ENCODE peak calls at places on chromosomes 2 and 18, in nine cellular contexts. One of them, this sample, is unnamed.

GRCh38 chr2:172102858-172103359 is at the start of gene DLX2:
- DNase-seq in fibroblast of the aortic adventitia: peak; percentile 88
- DNase-seq in IMR-90: peak; percentile 86
- DNase-seq in GM10248: peak; percentile 88
- DNase-seq in breast epithelium: peak; percentile 50
- DNase-seq in activated B cell treated with CpG ODN at 0.5 μM for 24 hours: peak; percentile 53
- DNase-seq in A673: peak; percentile 98
- DNase-seq in kidney epithelial cell: peak; percentile 41
- DNase-seq in left ventricle myocardium inferior: peak; percentile 73
- DNase-seq in this sample: no peak

GRCh38 chr2:218805627-218806026 is 23.7 kb downstream of the CYP27A1 start:
- DNase-seq in GM10248: no peak
- DNase-seq in left ventricle myocardium inferior: no peak
- DNase-seq in activated B cell treated with CpG ODN at 0.5 μM for 24 hours: no peak
- DNase-seq in fibroblast of the aortic adventitia: peak; percentile 49
- DNase-seq in A673: peak; percentile 55
- DNase-seq in kidney epithelial cell: no peak
- DNase-seq in breast epithelium: peak; percentile 17
- DNase-seq in IMR-90: peak; percentile 80
- DNase-seq in this sample: peak; percentile 42

GRCh38 chr2:228688007-228688645 is 506.6 kb upstream of the SPHKAP start:
- DNase-seq in A673: peak; percentile 33
- DNase-seq in fibroblast of the aortic adventitia: peak; percentile 12
- DNase-seq in IMR-90: peak; percentile 81
- DNase-seq in kidney epithelial cell: no peak
- DNase-seq in GM10248: no peak
- DNase-seq in activated B cell treated with CpG ODN at 0.5 μM for 24 hours: no peak
- DNase-seq in left ventricle myocardium inferior: no peak
- DNase-seq in breast epithelium: no peak
- DNase-seq in this sample: no peak

GRCh38 chr2:8058652-8059051 is 623.2 kb upstream of the ID2 start:
- DNase-seq in left ventricle myocardium inferior: no peak
- DNase-seq in breast epithelium: no peak
- DNase-seq in GM10248: no peak
- DNase-seq in IMR-90: no peak
- DNase-seq in activated B cell treated with CpG ODN at 0.5 μM for 24 hours: no peak
- DNase-seq in fibroblast of the aortic adventitia: no peak
- DNase-seq in A673: no peak
- DNase-seq in kidney epithelial cell: no peak
- DNase-seq in this sample: no peak

GRCh38 chr18:8778824-8779223 is 73.5 kb downstream of the MTCL1 start:
- DNase-seq in A673: no peak
- DNase-seq in left ventricle myocardium inferior: no peak
- DNase-seq in breast epithelium: no peak
- DNase-seq in kidney epithelial cell: no peak
- DNase-seq in GM10248: no peak
- DNase-seq in activated B cell treated with CpG ODN at 0.5 μM for 24 hours: no peak
- DNase-seq in fibroblast of the aortic adventitia: no peak
- DNase-seq in IMR-90: no peak
- DNase-seq in this sample: no peak

GRCh38 chr18:27366151-27366550 is 181.0 kb upstream of the CHST9 start:
- DNase-seq in IMR-90: no peak
- DNase-seq in GM10248: no peak
- DNase-seq in activated B cell treated with CpG ODN at 0.5 μM for 24 hours: no peak
- DNase-seq in kidney epithelial cell: no peak
- DNase-seq in A673: no peak
- DNase-seq in left ventricle myocardium inferior: no peak
- DNase-seq in fibroblast of the aortic adventitia: no peak
- DNase-seq in breast epithelium: no peak
- DNase-seq in this sample: no peak

GRCh38 chr2:9211496-9211895 is 4.9 kb downstream of the ASAP2 start:
- DNase-seq in IMR-90: no peak
- DNase-seq in A673: peak; percentile 74
- DNase-seq in GM10248: no peak
- DNase-seq in breast epithelium: no peak
- DNase-seq in fibroblast of the aortic adventitia: peak; percentile 59
- DNase-seq in left ventricle myocardium inferior: peak; percentile 66
- DNase-seq in kidney epithelial cell: no peak
- DNase-seq in activated B cell treated with CpG ODN at 0.5 μM for 24 hours: no peak
- DNase-seq in this sample: no peak

GRCh38 chr2:168060956-168061750 is 186.2 kb downstream of the STK39 start:
- DNase-seq in fibroblast of the aortic adventitia: peak; percentile 64
- DNase-seq in kidney epithelial cell: no peak
- DNase-seq in IMR-90: peak; percentile 67
- DNase-seq in A673: peak; percentile 4
- DNase-seq in left ventricle myocardium inferior: no peak
- DNase-seq in GM10248: no peak
- DNase-seq in activated B cell treated with CpG ODN at 0.5 μM for 24 hours: no peak
- DNase-seq in breast epithelium: no peak
- DNase-seq in this sample: peak; percentile 14

GRCh38 chr2:66252002-66252545 is 182.9 kb upstream of the MEIS1 start:
- DNase-seq in activated B cell treated with CpG ODN at 0.5 μM for 24 hours: no peak
- DNase-seq in left ventricle myocardium inferior: no peak
- DNase-seq in breast epithelium: no peak
- DNase-seq in kidney epithelial cell: no peak
- DNase-seq in A673: no peak
- DNase-seq in GM10248: no peak
- DNase-seq in IMR-90: no peak
- DNase-seq in fibroblast of the aortic adventitia: no peak
- DNase-seq in this sample: no peak

GRCh38 chr18:54616220-54616848 is 25.3 kb downstream of the DYNAP start:
- DNase-seq in activated B cell treated with CpG ODN at 0.5 μM for 24 hours: no peak
- DNase-seq in left ventricle myocardium inferior: no peak
- DNase-seq in breast epithelium: no peak
- DNase-seq in A673: no peak
- DNase-seq in kidney epithelial cell: no peak
- DNase-seq in fibroblast of the aortic adventitia: no peak
- DNase-seq in GM10248: no peak
- DNase-seq in IMR-90: no peak
- DNase-seq in this sample: no peak

GRCh38 chr18:4068552-4069158 is 386.5 kb downstream of the DLGAP1 start:
- DNase-seq in fibroblast of the aortic adventitia: peak; percentile 74
- DNase-seq in A673: peak; percentile 73
- DNase-seq in left ventricle myocardium inferior: no peak
- DNase-seq in breast epithelium: no peak
- DNase-seq in IMR-90: peak; percentile 56
- DNase-seq in GM10248: peak; percentile 22
- DNase-seq in activated B cell treated with CpG ODN at 0.5 μM for 24 hours: no peak
- DNase-seq in kidney epithelial cell: peak; percentile 9
- DNase-seq in this sample: peak; percentile 33

GRCh38 chr18:5173646-5174045 is 23.4 kb downstream of the AKAIN1 start:
- DNase-seq in A673: no peak
- DNase-seq in activated B cell treated with CpG ODN at 0.5 μM for 24 hours: no peak
- DNase-seq in breast epithelium: no peak
- DNase-seq in GM10248: no peak
- DNase-seq in IMR-90: no peak
- DNase-seq in fibroblast of the aortic adventitia: no peak
- DNase-seq in kidney epithelial cell: no peak
- DNase-seq in left ventricle myocardium inferior: no peak
- DNase-seq in this sample: no peak

GRCh38 chr2:43007901-43008300 is 215.5 kb upstream of the HAAO start:
- DNase-seq in breast epithelium: peak; percentile 15
- DNase-seq in GM10248: no peak
- DNase-seq in kidney epithelial cell: no peak
- DNase-seq in left ventricle myocardium inferior: no peak
- DNase-seq in A673: no peak
- DNase-seq in fibroblast of the aortic adventitia: no peak
- DNase-seq in IMR-90: no peak
- DNase-seq in activated B cell treated with CpG ODN at 0.5 μM for 24 hours: no peak
- DNase-seq in this sample: no peak

GRCh38 chr2:236745420-236746210 is 176.0 kb downstream of the ACKR3 start:
- DNase-seq in left ventricle myocardium inferior: no peak
- DNase-seq in GM10248: no peak
- DNase-seq in breast epithelium: peak; percentile 88
- DNase-seq in activated B cell treated with CpG ODN at 0.5 μM for 24 hours: no peak
- DNase-seq in IMR-90: peak; percentile 55
- DNase-seq in A673: no peak
- DNase-seq in kidney epithelial cell: peak; percentile 83
- DNase-seq in fibroblast of the aortic adventitia: peak; percentile 86
- DNase-seq in this sample: no peak

DNA sequence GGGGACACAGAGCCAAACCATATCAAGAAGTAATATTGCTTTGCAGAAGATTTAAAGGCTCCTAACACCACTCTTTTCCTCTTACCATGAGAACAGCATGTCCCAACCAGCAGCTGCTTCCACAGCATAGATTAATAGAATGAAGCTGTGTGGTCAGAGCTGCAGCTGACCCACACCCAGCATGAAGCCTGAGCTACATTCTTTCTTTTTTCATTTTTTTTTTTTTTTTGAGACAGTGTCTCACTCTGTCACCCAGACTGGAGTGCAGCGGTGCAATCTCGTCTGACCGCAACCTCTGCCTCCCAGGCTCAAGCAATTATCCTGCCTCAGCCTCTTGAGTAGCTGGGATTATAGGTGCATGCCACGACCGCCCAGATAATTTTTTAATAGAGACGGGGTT is 289.8 kb downstream of the RAD51AP2 start:
- DNase-seq in IMR-90: no peak
- DNase-seq in A673: no peak
- DNase-seq in activated B cell treated with CpG ODN at 0.5 μM for 24 hours: no peak
- DNase-seq in fibroblast of the aortic adventitia: no peak
- DNase-seq in GM10248: no peak
- DNase-seq in kidney epithelial cell: no peak
- DNase-seq in breast epithelium: no peak
- DNase-seq in left ventricle myocardium inferior: no peak
- DNase-seq in this sample: no peak
- TF ChIP-seq CTCF in IMR-90: no peak
- TF ChIP-seq CTCF in A673: no peak
- TF ChIP-seq CTCF in activated B cell treated with CpG ODN at 0.5 μM for 24 hours: no peak
- TF ChIP-seq CTCF in fibroblast of the aortic adventitia: no peak
- TF ChIP-seq CTCF in GM10248: no peak
- TF ChIP-seq CTCF in kidney epithelial cell: no peak
- TF ChIP-seq CTCF in breast epithelium: no peak
- TF ChIP-seq CTCF in left ventricle myocardium inferior: no peak
- TF ChIP-seq CTCF in this sample: no peak

GRCh38 chr2:29014811-29015414 is 33.8 kb downstream of the TOGARAM2 start:
- DNase-seq in activated B cell treated with CpG ODN at 0.5 μM for 24 hours: no peak
- DNase-seq in breast epithelium: no peak
- DNase-seq in IMR-90: peak; percentile 57
- DNase-seq in left ventricle myocardium inferior: peak; percentile 76
- DNase-seq in GM10248: peak; percentile 52
- DNase-seq in kidney epithelial cell: no peak
- DNase-seq in fibroblast of the aortic adventitia: peak; percentile 12
- DNase-seq in A673: peak; percentile 28
- DNase-seq in this sample: no peak

GRCh38 chr2:29014331-29014730 is 33.2 kb downstream of the TOGARAM2 start:
- DNase-seq in breast epithelium: no peak
- DNase-seq in A673: no peak
- DNase-seq in activated B cell treated with CpG ODN at 0.5 μM for 24 hours: no peak
- DNase-seq in left ventricle myocardium inferior: peak; percentile 42
- DNase-seq in GM10248: no peak
- DNase-seq in fibroblast of the aortic adventitia: no peak
- DNase-seq in kidney epithelial cell: no peak
- DNase-seq in IMR-90: no peak
- DNase-seq in this sample: no peak

GRCh38 chr2:29016500-29016899 is 35.4 kb downstream of the TOGARAM2 start:
- DNase-seq in breast epithelium: no peak
- DNase-seq in IMR-90: no peak
- DNase-seq in kidney epithelial cell: no peak
- DNase-seq in activated B cell treated with CpG ODN at 0.5 μM for 24 hours: no peak
- DNase-seq in fibroblast of the aortic adventitia: no peak
- DNase-seq in A673: peak; percentile 17
- DNase-seq in left ventricle myocardium inferior: peak; percentile 55
- DNase-seq in GM10248: no peak
- DNase-seq in this sample: no peak

GRCh38 chr2:29017716-29018275 is 36.7 kb downstream of the TOGARAM2 start:
- DNase-seq in left ventricle myocardium inferior: no peak
- DNase-seq in fibroblast of the aortic adventitia: no peak
- DNase-seq in GM10248: no peak
- DNase-seq in activated B cell treated with CpG ODN at 0.5 μM for 24 hours: no peak
- DNase-seq in breast epithelium: no peak
- DNase-seq in kidney epithelial cell: no peak
- DNase-seq in A673: no peak
- DNase-seq in IMR-90: no peak
- DNase-seq in this sample: no peak

GRCh38 chr2:29015701-29016470 is 34.8 kb downstream of the TOGARAM2 start:
- DNase-seq in IMR-90: no peak
- DNase-seq in left ventricle myocardium inferior: peak; percentile 77
- DNase-seq in breast epithelium: no peak
- DNase-seq in kidney epithelial cell: no peak
- DNase-seq in GM10248: no peak
- DNase-seq in activated B cell treated with CpG ODN at 0.5 μM for 24 hours: no peak
- DNase-seq in A673: no peak
- DNase-seq in fibroblast of the aortic adventitia: no peak
- DNase-seq in this sample: no peak
- TF ChIP-seq CTCF in IMR-90: no peak
- TF ChIP-seq CTCF in left ventricle myocardium inferior: no peak
- TF ChIP-seq CTCF in breast epithelium: no peak
- TF ChIP-seq CTCF in kidney epithelial cell: no peak
- TF ChIP-seq CTCF in GM10248: no peak
- TF ChIP-seq CTCF in activated B cell treated with CpG ODN at 0.5 μM for 24 hours: no peak
- TF ChIP-seq CTCF in A673: no peak
- TF ChIP-seq CTCF in fibroblast of the aortic adventitia: no peak
- TF ChIP-seq CTCF in this sample: no peak

DNA sequence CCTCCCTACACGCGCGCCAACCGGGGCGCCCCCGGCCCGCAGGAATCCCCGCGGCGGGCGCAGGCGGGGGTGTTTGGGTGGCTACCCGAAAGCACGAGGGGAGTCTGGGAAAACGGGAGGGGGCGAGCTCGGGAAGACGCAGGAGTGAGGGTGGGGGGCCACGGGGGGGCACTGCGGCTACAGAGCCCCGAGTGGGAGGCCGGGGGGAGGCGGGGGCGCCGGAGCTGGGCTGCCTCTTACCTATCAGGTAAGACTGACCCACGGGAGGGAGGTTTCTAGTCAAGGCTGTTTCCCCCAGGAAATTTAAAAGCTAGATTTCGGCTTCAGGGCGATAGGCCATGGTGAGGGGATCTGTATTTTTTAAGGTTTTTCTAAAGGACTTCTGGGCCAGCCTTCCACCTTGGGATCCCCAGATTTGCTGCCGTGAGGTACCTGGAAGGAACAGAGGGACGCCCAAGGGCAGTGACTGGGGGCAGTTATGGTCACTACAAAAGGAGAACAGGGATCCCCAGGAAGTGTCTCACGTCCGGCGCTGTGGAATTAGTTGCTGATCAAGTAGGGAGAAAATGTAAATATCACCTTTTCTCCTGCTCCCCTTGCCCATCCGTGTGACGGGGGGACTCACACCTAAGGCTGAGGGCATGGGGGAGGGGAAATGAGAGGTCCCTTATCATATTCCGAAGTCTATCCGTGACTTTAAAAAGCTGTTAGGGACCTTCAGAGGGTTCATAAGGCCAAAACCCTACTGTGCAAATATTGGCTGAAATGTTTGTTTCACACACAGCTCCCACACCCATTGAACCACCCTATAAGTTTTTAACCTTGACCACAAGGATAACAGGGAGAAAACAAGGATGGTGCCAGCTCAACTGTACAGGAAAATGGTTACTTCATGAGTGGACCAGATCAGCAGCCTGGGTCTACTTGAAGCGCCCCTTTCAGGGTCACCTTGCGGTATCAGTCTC is 638 bp upstream of the IRS1 start:
- DNase-seq in kidney epithelial cell: no peak
- DNase-seq in left ventricle myocardium inferior: peak; percentile 51
- DNase-seq in IMR-90: peak; percentile 23
- DNase-seq in breast epithelium: peak; percentile 38
- DNase-seq in A673: peak; percentile 20
- DNase-seq in GM10248: no peak
- DNase-seq in fibroblast of the aortic adventitia: peak; percentile 15
- DNase-seq in activated B cell treated with CpG ODN at 0.5 μM for 24 hours: peak; percentile 20
- DNase-seq in this sample: no peak
- TF ChIP-seq CTCF in kidney epithelial cell: peak; percentile 9
- TF ChIP-seq CTCF in left ventricle myocardium inferior: no peak
- TF ChIP-seq CTCF in IMR-90: no peak
- TF ChIP-seq CTCF in breast epithelium: no peak
- TF ChIP-seq CTCF in A673: peak; percentile 50
- TF ChIP-seq CTCF in GM10248: no peak
- TF ChIP-seq CTCF in fibroblast of the aortic adventitia: no peak
- TF ChIP-seq CTCF in activated B cell treated with CpG ODN at 0.5 μM for 24 hours: no peak
- TF ChIP-seq CTCF in this sample: no peak

GRCh38 chr2:10392100-10392499 is 56.0 kb downstream of the ODC1 start:
- DNase-seq in breast epithelium: no peak
- DNase-seq in fibroblast of the aortic adventitia: no peak
- DNase-seq in kidney epithelial cell: no peak
- DNase-seq in GM10248: no peak
- DNase-seq in IMR-90: no peak
- DNase-seq in A673: no peak
- DNase-seq in left ventricle myocardium inferior: no peak
- DNase-seq in activated B cell treated with CpG ODN at 0.5 μM for 24 hours: no peak
- DNase-seq in this sample: no peak
- TF ChIP-seq CTCF in breast epithelium: no peak
- TF ChIP-seq CTCF in fibroblast of the aortic adventitia: no peak
- TF ChIP-seq CTCF in kidney epithelial cell: no peak
- TF ChIP-seq CTCF in GM10248: no peak
- TF ChIP-seq CTCF in IMR-90: no peak
- TF ChIP-seq CTCF in A673: no peak
- TF ChIP-seq CTCF in left ventricle myocardium inferior: no peak
- TF ChIP-seq CTCF in activated B cell treated with CpG ODN at 0.5 μM for 24 hours: no peak
- TF ChIP-seq CTCF in this sample: no peak

This sample was measured in HFF-Myc.